ENCODE peak calls at places on chromosomes 3 and 15, in five cellular contexts. Z is Calu3; Y is activated CD4-positive, alpha-beta T cell treated with anti-CD3 and anti-CD28 coated beads, Interleukin-2, amount 10 ng/mL, durations not matched to agents 7 days and 5 days; U is cardiac muscle cell; Q is T1000. L is an unnamed sample.

GRCh38 chr3:187016639-187017345 is 86.5 kb downstream of the ST6GAL1 start:
- DNase-seq in Z (no peak), Y (no peak), U (no peak), Q (no peak), L (peak)

GRCh38 chr3:64267774-64268604 is 42.7 kb upstream of the PRICKLE2 start:
- DNase-seq in Z (peak), Y (no peak), U (peak), Q (no peak), L (no peak)

GRCh38 chr3:145411605-145412004 is 749.4 kb downstream of the PLOD2 start:
- DNase-seq in Z (no peak), Y (no peak), U (no peak), Q (no peak), L (no peak)

GRCh38 chr3:159413319-159413718 is 575.3 kb upstream of the IL12A start:
- DNase-seq in Z (no peak), Y (no peak), U (no peak), Q (no peak), L (no peak)

GRCh38 chr15:68271854-68272471 is 5.6 kb upstream of the FEM1B start:
- DNase-seq in Z (peak), Y (no peak), U (no peak), Q (peak), L (no peak)

GRCh38 chr15:90903733-90904536 is 833 bp downstream of the MAN2A2 start:
- DNase-seq in Z (peak), Y (no peak), U (peak), Q (no peak), L (peak)

GRCh38 chr3:191345334-191345733 is 15.0 kb upstream of the UTS2B start:
- DNase-seq in Z (no peak), Y (no peak), U (no peak), Q (no peak), L (no peak)

GRCh38 chr15:101614001-101614585 is 38.1 kb downstream of the TM2D3 start:
- DNase-seq in Z (no peak), Y (no peak), U (no peak), Q (no peak), L (no peak)

GRCh38 chr3:13480340-13481318 is 523 bp downstream of the HDAC11 start:
- DNase-seq in Z (no peak), Y (peak), U (no peak), Q (no peak), L (no peak)

L was measured in HuH-7.